ENCODE peak calls at places on chromosomes 13 and 19, in seven cellular contexts. One of them, this sample, is unnamed.
A peak's percentile ranks its signal among the peaks of the same experiment; 100 is the strongest.

GRCh38 chr19:14577885-14578427 is 4.9 kb upstream of the CLEC17A start:
- DNase-seq in psoas muscle: no peak
- DNase-seq in IMR-90: no peak
- DNase-seq in tibial artery: no peak
- DNase-seq in testis: no peak
- DNase-seq in upper lobe of right lung: no peak
- DNase-seq in pancreas: no peak
- DNase-seq in this sample: no peak

GRCh38 chr13:77374786-77375185 is 47.9 kb upstream of the MYCBP2 start:
- DNase-seq in psoas muscle: no peak
- DNase-seq in IMR-90: no peak
- DNase-seq in tibial artery: no peak
- DNase-seq in testis: peak; percentile 20
- DNase-seq in upper lobe of right lung: no peak
- DNase-seq in pancreas: no peak
- DNase-seq in this sample: no peak

GRCh38 chr19:10858204-10858828 is 10.1 kb downstream of the C19orf38 start:
- DNase-seq in psoas muscle: no peak
- DNase-seq in IMR-90: no peak
- DNase-seq in tibial artery: no peak
- DNase-seq in testis: no peak
- DNase-seq in upper lobe of right lung: no peak
- DNase-seq in pancreas: no peak
- DNase-seq in this sample: peak; percentile 42

GRCh38 chr19:36113895-36114762 is 546 bp downstream of the POLR2I start:
- DNase-seq in psoas muscle: no peak
- DNase-seq in IMR-90: peak; percentile 30
- DNase-seq in tibial artery: peak; percentile 81
- DNase-seq in testis: peak; percentile 32
- DNase-seq in upper lobe of right lung: no peak
- DNase-seq in pancreas: no peak
- DNase-seq in this sample: peak; percentile 66

GRCh38 chr19:16435238-16435911 is 36.4 kb downstream of the EPS15L1 start:
- DNase-seq in psoas muscle: peak; percentile 80
- DNase-seq in IMR-90: peak; percentile 98
- DNase-seq in tibial artery: no peak
- DNase-seq in testis: peak; percentile 78
- DNase-seq in upper lobe of right lung: no peak
- DNase-seq in pancreas: no peak
- DNase-seq in this sample: peak; percentile 95

GRCh38 chr19:38024991-38025716 is 118.1 kb downstream of the SIPA1L3 start:
- DNase-seq in psoas muscle: no peak
- DNase-seq in IMR-90: no peak
- DNase-seq in tibial artery: no peak
- DNase-seq in testis: peak; percentile 37
- DNase-seq in upper lobe of right lung: no peak
- DNase-seq in pancreas: peak; percentile 39
- DNase-seq in this sample: no peak

GRCh38 chr13:98365291-98365690 is 188.2 kb upstream of the RNF113B start:
- DNase-seq in psoas muscle: no peak
- DNase-seq in IMR-90: no peak
- DNase-seq in tibial artery: no peak
- DNase-seq in testis: no peak
- DNase-seq in upper lobe of right lung: no peak
- DNase-seq in pancreas: no peak
- DNase-seq in this sample: no peak

GRCh38 chr19:55492362-55492944 is 4.2 kb downstream of the SSC5D start:
- DNase-seq in psoas muscle: no peak
- DNase-seq in IMR-90: no peak
- DNase-seq in tibial artery: no peak
- DNase-seq in testis: no peak
- DNase-seq in upper lobe of right lung: no peak
- DNase-seq in pancreas: no peak
- DNase-seq in this sample: no peak

GRCh38 chr19:30388327-30388726 is 16.1 kb downstream of the ZNF536 start:
- DNase-seq in psoas muscle: no peak
- DNase-seq in IMR-90: no peak
- DNase-seq in tibial artery: no peak
- DNase-seq in testis: no peak
- DNase-seq in upper lobe of right lung: no peak
- DNase-seq in pancreas: no peak
- DNase-seq in this sample: no peak

GRCh38 chr19:13099073-13099999 is 3.3 kb downstream of the LYL1 start:
- DNase-seq in psoas muscle: peak; percentile 87
- DNase-seq in IMR-90: no peak
- DNase-seq in tibial artery: peak; percentile 82
- DNase-seq in testis: peak; percentile 67
- DNase-seq in upper lobe of right lung: peak; percentile 91
- DNase-seq in pancreas: no peak
- DNase-seq in this sample: no peak

GRCh38 chr13:66886248-66886647 is 343.9 kb downstream of the PCDH9 start:
- DNase-seq in psoas muscle: no peak
- DNase-seq in IMR-90: no peak
- DNase-seq in tibial artery: no peak
- DNase-seq in testis: no peak
- DNase-seq in upper lobe of right lung: no peak
- DNase-seq in pancreas: no peak
- DNase-seq in this sample: no peak

GRCh38 chr19:35414442-35414841 is 33.6 kb upstream of the FFAR2 start:
- DNase-seq in psoas muscle: no peak
- DNase-seq in IMR-90: no peak
- DNase-seq in tibial artery: no peak
- DNase-seq in testis: no peak
- DNase-seq in upper lobe of right lung: no peak
- DNase-seq in pancreas: no peak
- DNase-seq in this sample: no peak

GRCh38 chr19:12788682-12789097 is 2.6 kb upstream of the JUNB start:
- DNase-seq in psoas muscle: peak; percentile 90
- DNase-seq in IMR-90: peak; percentile 75
- DNase-seq in tibial artery: peak; percentile 93
- DNase-seq in testis: peak; percentile 88
- DNase-seq in upper lobe of right lung: peak; percentile 91
- DNase-seq in pancreas: peak; percentile 88
- DNase-seq in this sample: peak; percentile 94

GRCh38 chr19:1967087-1967608 is 26.2 kb downstream of the CSNK1G2 start:
- DNase-seq in psoas muscle: peak; percentile 48
- DNase-seq in IMR-90: no peak
- DNase-seq in tibial artery: no peak
- DNase-seq in testis: no peak
- DNase-seq in upper lobe of right lung: no peak
- DNase-seq in pancreas: no peak
- DNase-seq in this sample: no peak
- H3K4me1 ChIP-seq in psoas muscle: no peaks in the 10 kb centered on the region
- H3K4me1 ChIP-seq in IMR-90: no peaks in the 10 kb centered on the region
- H3K4me1 ChIP-seq in tibial artery: no peaks in the 10 kb centered on the region
- H3K4me1 ChIP-seq in testis: no peaks in the 10 kb centered on the region
- H3K4me1 ChIP-seq in upper lobe of right lung: no peaks in the 10 kb centered on the region
- H3K4me1 ChIP-seq in pancreas: no peaks in the 10 kb centered on the region
- H3K4me1 ChIP-seq in this sample: no peaks in the 10 kb centered on the region

GRCh38 chr19:43525836-43526771 is 897 bp downstream of the ETHE1 start:
- DNase-seq in psoas muscle: peak; percentile 57
- DNase-seq in IMR-90: peak; percentile 9
- DNase-seq in tibial artery: peak; percentile 74
- DNase-seq in testis: no peak
- DNase-seq in upper lobe of right lung: no peak
- DNase-seq in pancreas: peak; percentile 64
- DNase-seq in this sample: no peak
- H3K4me1 ChIP-seq in psoas muscle: peaks cover 14% of the 10 kb centered on the region
- H3K4me1 ChIP-seq in IMR-90: peaks cover 4% of the 10 kb centered on the region
- H3K4me1 ChIP-seq in tibial artery: peaks cover 30% of the 10 kb centered on the region
- H3K4me1 ChIP-seq in testis: peaks cover 26% of the 10 kb centered on the region
- H3K4me1 ChIP-seq in upper lobe of right lung: peaks cover 28% of the 10 kb centered on the region
- H3K4me1 ChIP-seq in pancreas: peaks cover 20% of the 10 kb centered on the region
- H3K4me1 ChIP-seq in this sample: no peaks in the 10 kb centered on the region

DNA sequence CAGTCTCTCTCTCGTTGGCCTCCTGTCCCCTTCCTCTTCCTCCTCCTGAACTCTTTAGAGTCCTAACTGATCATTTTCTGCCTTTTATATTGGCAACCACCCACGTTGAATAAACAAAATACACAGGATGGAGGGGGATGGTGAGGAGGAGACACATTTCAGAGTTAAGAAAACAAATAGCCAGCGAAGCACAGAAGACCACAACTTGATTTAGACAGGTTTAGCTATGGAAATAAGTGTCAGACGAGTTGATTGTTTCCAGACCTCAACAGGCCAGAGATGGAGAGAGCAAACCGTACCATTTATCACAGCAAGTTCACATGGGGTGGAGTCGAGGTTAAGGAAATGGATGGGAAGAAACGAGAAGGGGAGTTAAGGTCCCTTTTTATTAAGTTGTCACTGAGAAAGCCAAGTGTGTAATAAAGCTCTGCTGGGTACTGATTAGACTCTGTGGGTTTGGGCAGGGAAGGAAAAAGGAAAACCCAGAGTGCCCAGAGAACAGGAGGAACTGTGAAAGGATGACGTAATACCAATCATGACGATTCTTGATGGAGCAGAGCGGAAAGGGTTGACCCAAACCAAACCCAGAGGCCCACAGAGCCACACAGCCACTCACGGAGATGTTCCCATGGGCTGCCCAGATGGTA is 11.1 kb upstream of the SERP2 start:
- DNase-seq in psoas muscle: no peak
- DNase-seq in IMR-90: no peak
- DNase-seq in tibial artery: no peak
- DNase-seq in testis: no peak
- DNase-seq in upper lobe of right lung: no peak
- DNase-seq in pancreas: no peak
- DNase-seq in this sample: no peak
- H3K4me1 ChIP-seq in psoas muscle: no peaks in the 10 kb centered on the region
- H3K4me1 ChIP-seq in IMR-90: peaks cover 4% of the 10 kb centered on the region
- H3K4me1 ChIP-seq in tibial artery: peaks cover under 1% of the 10 kb centered on the region
- H3K4me1 ChIP-seq in testis: no peaks in the 10 kb centered on the region
- H3K4me1 ChIP-seq in upper lobe of right lung: no peaks in the 10 kb centered on the region
- H3K4me1 ChIP-seq in pancreas: no peaks in the 10 kb centered on the region
- H3K4me1 ChIP-seq in this sample: no peaks in the 10 kb centered on the region

GRCh38 chr13:99862243-99862642 is 109.3 kb downstream of the ZIC5 start:
- DNase-seq in psoas muscle: no peak
- DNase-seq in IMR-90: no peak
- DNase-seq in tibial artery: no peak
- DNase-seq in testis: no peak
- DNase-seq in upper lobe of right lung: no peak
- DNase-seq in pancreas: no peak
- DNase-seq in this sample: no peak

GRCh38 chr13:99857738-99858137 is 113.8 kb downstream of the ZIC5 start:
- DNase-seq in psoas muscle: no peak
- DNase-seq in IMR-90: no peak
- DNase-seq in tibial artery: no peak
- DNase-seq in testis: no peak
- DNase-seq in upper lobe of right lung: no peak
- DNase-seq in pancreas: no peak
- DNase-seq in this sample: no peak

GRCh38 chr13:99863789-99864626 is 107.6 kb downstream of the ZIC5 start:
- DNase-seq in psoas muscle: no peak
- DNase-seq in IMR-90: no peak
- DNase-seq in tibial artery: no peak
- DNase-seq in testis: no peak
- DNase-seq in upper lobe of right lung: no peak
- DNase-seq in pancreas: no peak
- DNase-seq in this sample: no peak

GRCh38 chr13:99859178-99860177 is 112.1 kb downstream of the ZIC5 start:
- DNase-seq in psoas muscle: no peak
- DNase-seq in IMR-90: no peak
- DNase-seq in tibial artery: no peak
- DNase-seq in testis: no peak
- DNase-seq in upper lobe of right lung: no peak
- DNase-seq in pancreas: no peak
- DNase-seq in this sample: no peak

DNA sequence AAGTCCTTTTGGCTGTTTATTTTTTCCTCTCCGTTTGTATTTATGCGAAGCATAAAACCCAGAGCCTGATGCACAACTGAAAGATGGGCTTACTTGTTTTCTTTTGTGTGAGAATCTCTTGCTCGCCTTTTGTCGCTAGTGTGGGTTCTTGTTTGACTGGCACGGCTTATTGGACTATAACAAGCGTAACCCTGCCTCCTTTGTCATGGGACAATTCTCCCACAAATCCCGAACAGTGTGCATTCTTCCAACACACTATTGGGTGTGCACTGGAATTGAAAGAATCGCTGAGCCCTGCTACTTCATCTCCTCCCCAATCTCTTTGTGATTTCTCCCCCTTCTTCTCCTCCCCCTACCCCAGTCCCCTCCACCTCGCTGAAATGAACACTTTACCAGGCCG is 110.8 kb downstream of the ZIC5 start:
- DNase-seq in psoas muscle: no peak
- DNase-seq in IMR-90: no peak
- DNase-seq in tibial artery: no peak
- DNase-seq in testis: no peak
- DNase-seq in upper lobe of right lung: no peak
- DNase-seq in pancreas: no peak
- DNase-seq in this sample: no peak
- H3K4me1 ChIP-seq in psoas muscle: no peaks in the 10 kb centered on the region
- H3K4me1 ChIP-seq in IMR-90: no peaks in the 10 kb centered on the region
- H3K4me1 ChIP-seq in tibial artery: no peaks in the 10 kb centered on the region
- H3K4me1 ChIP-seq in testis: no peaks in the 10 kb centered on the region
- H3K4me1 ChIP-seq in upper lobe of right lung: no peaks in the 10 kb centered on the region
- H3K4me1 ChIP-seq in pancreas: no peaks in the 10 kb centered on the region
- H3K4me1 ChIP-seq in this sample: no peaks in the 10 kb centered on the region

GRCh38 chr13:71727036-71727435 is 140.0 kb downstream of the DACH1 start:
- DNase-seq in psoas muscle: no peak
- DNase-seq in IMR-90: no peak
- DNase-seq in tibial artery: no peak
- DNase-seq in testis: no peak
- DNase-seq in upper lobe of right lung: no peak
- DNase-seq in pancreas: no peak
- DNase-seq in this sample: no peak
- H3K4me1 ChIP-seq in psoas muscle: no peaks in the 10 kb centered on the region
- H3K4me1 ChIP-seq in IMR-90: no peaks in the 10 kb centered on the region
- H3K4me1 ChIP-seq in tibial artery: no peaks in the 10 kb centered on the region
- H3K4me1 ChIP-seq in testis: no peaks in the 10 kb centered on the region
- H3K4me1 ChIP-seq in upper lobe of right lung: no peaks in the 10 kb centered on the region
- H3K4me1 ChIP-seq in pancreas: no peaks in the 10 kb centered on the region
- H3K4me1 ChIP-seq in this sample: no peaks in the 10 kb centered on the region

GRCh38 chr19:18737954-18738351 is 53.2 kb downstream of the COMP start:
- DNase-seq in psoas muscle: no peak
- DNase-seq in IMR-90: no peak
- DNase-seq in tibial artery: no peak
- DNase-seq in testis: no peak
- DNase-seq in upper lobe of right lung: no peak
- DNase-seq in pancreas: no peak
- DNase-seq in this sample: no peak
- H3K4me1 ChIP-seq in psoas muscle: no peaks in the 10 kb centered on the region
- H3K4me1 ChIP-seq in IMR-90: peaks cover 7% of the 10 kb centered on the region
- H3K4me1 ChIP-seq in tibial artery: peaks cover 18% of the 10 kb centered on the region
- H3K4me1 ChIP-seq in testis: peaks cover 43% of the 10 kb centered on the region
- H3K4me1 ChIP-seq in upper lobe of right lung: peaks cover 6% of the 10 kb centered on the region
- H3K4me1 ChIP-seq in pancreas: peaks cover 45% of the 10 kb centered on the region
- H3K4me1 ChIP-seq in this sample: peaks cover 53% of the 10 kb centered on the region